ENCODE peak calls at places on chromosomes 5 and 9, in seven cellular contexts. H, D, S, J, X, U and M are unnamed samples.

GRCh38 chr5:10233505-10233904 is 16.2 kb downstream of the ATPSCKMT start:
- DNase-seq in H (no peak), D (no peak), S (peak), J (peak), X (peak), U (no peak), M (no peak)

GRCh38 chr5:144335561-144335960 is 164.9 kb downstream of the KCTD16 start:
- DNase-seq in H (no peak), D (no peak), S (no peak), J (no peak), X (no peak), U (no peak), M (no peak)

GRCh38 chr5:141814064-141814982 is 63.9 kb downstream of the PCDH1 start:
- DNase-seq in H (peak), D (no peak), S (no peak), J (peak), X (peak), U (no peak), M (peak)

GRCh38 chr5:98902733-98903132 is 26.1 kb downstream of the CHD1 start:
- DNase-seq in H (no peak), D (no peak), S (no peak), J (no peak), X (peak), U (no peak), M (no peak)

GRCh38 chr5:167549763-167550162 is 741.7 kb upstream of the WWC1 start:
- DNase-seq in H (no peak), D (no peak), S (no peak), J (no peak), X (peak), U (no peak), M (no peak)

GRCh38 chr5:20276061-20276958 is 288.3 kb upstream of the CDH18 start:
- DNase-seq in H (no peak), D (no peak), S (peak), J (no peak), X (peak), U (no peak), M (no peak)

GRCh38 chr9:100229561-100229960 is 123.2 kb downstream of the TEX10 start:
- DNase-seq in H (no peak), D (no peak), S (no peak), J (no peak), X (no peak), U (no peak), M (no peak)

GRCh38 chr9:72675586-72675985 is 154.2 kb downstream of the TMC1 start:
- DNase-seq in H (no peak), D (no peak), S (peak), J (no peak), X (peak), U (no peak), M (no peak)

GRCh38 chr5:41649659-41650058 is 139.3 kb upstream of the PLCXD3 start:
- DNase-seq in H (no peak), D (no peak), S (peak), J (peak), X (peak), U (no peak), M (no peak)

GRCh38 chr5:72812483-72812882 is 4.0 kb upstream of the TNPO1 start:
- DNase-seq in H (no peak), D (no peak), S (no peak), J (no peak), X (no peak), U (no peak), M (no peak)

GRCh38 chr9:123369296-123369695 is 13.3 kb downstream of the CRB2 start:
- DNase-seq in H (no peak), D (no peak), S (no peak), J (no peak), X (no peak), U (no peak), M (no peak)

GRCh38 chr9:132749316-132749715 is 79.1 kb downstream of the GTF3C4 start:
- DNase-seq in H (no peak), D (no peak), S (no peak), J (no peak), X (no peak), U (no peak), M (no peak)

GRCh38 chr9:134971196-134971595 is 53.5 kb upstream of the FCN1 start:
- DNase-seq in H (no peak), D (peak), S (no peak), J (no peak), X (no peak), U (no peak), M (no peak)

GRCh38 chr9:133347515-133347984 is 381 bp downstream of the MED22 start:
- DNase-seq in H (peak), D (no peak), S (no peak), J (no peak), X (peak), U (peak), M (no peak)

GRCh38 chr5:149005077-149005892 is 57.6 kb downstream of the SH3TC2 start:
- DNase-seq in H (no peak), D (no peak), S (peak), J (no peak), X (peak), U (no peak), M (no peak)

GRCh38 chr5:54821445-54822330 is 163.7 kb downstream of the ESM1 start:
- DNase-seq in H (no peak), D (no peak), S (peak), J (no peak), X (no peak), U (no peak), M (no peak)

GRCh38 chr5:135602882-135603721 is 24.3 kb upstream of the CXCL14 start:
- DNase-seq in H (no peak), D (no peak), S (no peak), J (no peak), X (no peak), U (no peak), M (no peak)

GRCh38 chr5:141182248-141182647 is at the start of gene PCDHB16:
- DNase-seq in H (no peak), D (no peak), S (no peak), J (no peak), X (peak), U (peak), M (no peak)

GRCh38 chr5:127863610-127864395 is 160.6 kb downstream of the CCDC192 start:
- DNase-seq in H (no peak), D (no peak), S (no peak), J (no peak), X (no peak), U (no peak), M (no peak)

GRCh38 chr5:174247239-174247638 is 201.7 kb downstream of the NSG2 start:
- DNase-seq in H (no peak), D (no peak), S (no peak), J (no peak), X (no peak), U (no peak), M (no peak)

GRCh38 chr9:4796988-4797956 is 4.5 kb downstream of the RCL1 start:
- DNase-seq in H (no peak), D (no peak), S (peak), J (peak), X (peak), U (peak), M (no peak)

GRCh38 chr5:176818391-176819098 is 8.2 kb downstream of the UNC5A start:
- DNase-seq in H (no peak), D (no peak), S (no peak), J (no peak), X (no peak), U (no peak), M (no peak)

GRCh38 chr9:38067892-38068615 is 973 bp downstream of the SHB start:
- DNase-seq in H (peak), D (no peak), S (no peak), J (no peak), X (peak), U (no peak), M (no peak)

GRCh38 chr5:180130876-180131740 is 59.5 kb upstream of the RNF130 start:
- DNase-seq in H (no peak), D (peak), S (no peak), J (no peak), X (no peak), U (no peak), M (no peak)

GRCh38 chr5:160312139-160312959 is at the start of gene CCNJL:
- DNase-seq in H (peak), D (peak), S (no peak), J (no peak), X (peak), U (no peak), M (no peak)

GRCh38 chr9:99451121-99451606 is 229.1 kb downstream of the SEC61B start:
- DNase-seq in H (peak), D (no peak), S (no peak), J (no peak), X (no peak), U (no peak), M (no peak)